ENCODE peak calls at places on chromosomes 7 and 10, in six cellular contexts. E, T, V, A, P and Z are unnamed samples.

GRCh38 chr10:68598978-68599753 is 39.0 kb downstream of the TET1 start:
- DNase-seq in E (no peak), T (peak), V (no peak), A (peak), P (peak), Z (no peak)

GRCh38 chr10:112663181-112663879 is 216.3 kb downstream of the VTI1A start:
- DNase-seq in E (no peak), T (no peak), V (no peak), A (no peak), P (peak), Z (no peak)

GRCh38 chr7:71444130-71444529 is 312.2 kb downstream of the GALNT17 start:
- DNase-seq in E (no peak), T (no peak), V (no peak), A (no peak), P (no peak), Z (no peak)

GRCh38 chr7:76515999-76516443 is 5.7 kb downstream of the UPK3B start:
- DNase-seq in E (no peak), T (no peak), V (peak), A (no peak), P (no peak), Z (no peak)

GRCh38 chr7:78562191-78562590 is 763.6 kb downstream of the PHTF2 start:
- DNase-seq in E (no peak), T (no peak), V (no peak), A (no peak), P (no peak), Z (no peak)

GRCh38 chr7:82325416-82325815 is 118.2 kb downstream of the CACNA2D1 start:
- DNase-seq in E (no peak), T (no peak), V (no peak), A (no peak), P (peak), Z (no peak)

GRCh38 chr10:124145109-124145860 is 51.9 kb upstream of the CHST15 start:
- DNase-seq in E (no peak), T (peak), V (no peak), A (peak), P (peak), Z (no peak)

GRCh38 chr7:55109384-55110167 is 90.8 kb downstream of the EGFR start:
- DNase-seq in E (no peak), T (no peak), V (no peak), A (no peak), P (peak), Z (no peak)

GRCh38 chr10:121696854-121697253 is 98.6 kb upstream of the FGFR2 start:
- DNase-seq in E (no peak), T (no peak), V (peak), A (no peak), P (peak), Z (no peak)

GRCh38 chr7:22082886-22083710 is 137.4 kb upstream of the CDCA7L start:
- DNase-seq in E (peak), T (peak), V (peak), A (peak), P (peak), Z (peak)

GRCh38 chr10:96995851-96996250 is 163.8 kb downstream of the LCOR start:
- DNase-seq in E (no peak), T (no peak), V (no peak), A (no peak), P (peak), Z (no peak)

GRCh38 chr7:141268614-141269013 is 194.8 kb downstream of the TMEM178B start:
- DNase-seq in E (no peak), T (no peak), V (no peak), A (no peak), P (no peak), Z (no peak)

GRCh38 chr7:124597509-124597908 is 168.1 kb downstream of the GPR37 start:
- DNase-seq in E (no peak), T (no peak), V (no peak), A (no peak), P (no peak), Z (no peak)

GRCh38 chr7:2953588-2954407 is 89.9 kb downstream of the CARD11 start:
- DNase-seq in E (no peak), T (no peak), V (peak), A (no peak), P (no peak), Z (no peak)

GRCh38 chr7:94449151-94449725 is 54.5 kb downstream of the COL1A2 start:
- DNase-seq in E (no peak), T (no peak), V (peak), A (no peak), P (no peak), Z (peak)

GRCh38 chr7:12629816-12630614 is 57.4 kb upstream of the ARL4A start:
- DNase-seq in E (no peak), T (no peak), V (no peak), A (no peak), P (no peak), Z (no peak)

GRCh38 chr10:49187044-49187484 is 1.1 kb downstream of the TMEM273 start:
- DNase-seq in E (no peak), T (no peak), V (peak), A (no peak), P (no peak), Z (no peak)

GRCh38 chr7:73520673-73521635 is 1.1 kb downstream of the BAZ1B start:
- DNase-seq in E (no peak), T (no peak), V (peak), A (no peak), P (peak), Z (no peak)

GRCh38 chr7:71612011-71612410 is 480.1 kb downstream of the GALNT17 start:
- DNase-seq in E (no peak), T (no peak), V (no peak), A (peak), P (no peak), Z (no peak)

GRCh38 chr10:130027716-130028464 is 63.8 kb upstream of the EBF3 start:
- DNase-seq in E (no peak), T (peak), V (no peak), A (no peak), P (no peak), Z (peak)

GRCh38 chr10:38072552-38072951 is 21.6 kb upstream of the ZNF37A start:
- DNase-seq in E (no peak), T (no peak), V (no peak), A (no peak), P (no peak), Z (no peak)

GRCh38 chr7:114708646-114709045 is 213.2 kb upstream of the MDFIC start:
- DNase-seq in E (no peak), T (no peak), V (no peak), A (no peak), P (no peak), Z (no peak)

GRCh38 chr10:79051766-79052165 is 17.0 kb upstream of the ZMIZ1 start:
- DNase-seq in E (no peak), T (peak), V (no peak), A (no peak), P (no peak), Z (no peak)

GRCh38 chr10:80201592-80202256 is 3.6 kb downstream of the ANXA11 start:
- DNase-seq in E (no peak), T (no peak), V (no peak), A (no peak), P (no peak), Z (no peak)

GRCh38 chr10:27614776-27615175 is 110.7 kb downstream of the RAB18 start:
- DNase-seq in E (no peak), T (no peak), V (no peak), A (no peak), P (no peak), Z (no peak)

GRCh38 chr7:388961-389701 is 99.2 kb downstream of the FOXL3 start:
- DNase-seq in E (no peak), T (peak), V (no peak), A (no peak), P (no peak), Z (no peak)

GRCh38 chr10:95445223-95445836 is 115.8 kb downstream of the SORBS1 start:
- DNase-seq in E (no peak), T (peak), V (no peak), A (peak), P (peak), Z (peak)

GRCh38 chr7:133854739-133855138 is 272.4 kb upstream of the LRGUK start:
- DNase-seq in E (no peak), T (no peak), V (peak), A (peak), P (peak), Z (peak)

GRCh38 chr7:13181221-13181620 is 493.8 kb downstream of the ARL4A start:
- DNase-seq in E (no peak), T (no peak), V (no peak), A (no peak), P (peak), Z (no peak)

GRCh38 chr7:18693826-18694225 is 198.3 kb downstream of the HDAC9 start:
- DNase-seq in E (no peak), T (no peak), V (no peak), A (no peak), P (no peak), Z (no peak)

GRCh38 chr7:152737833-152738232 is 21.7 kb upstream of the ACTR3B start:
- DNase-seq in E (no peak), T (no peak), V (no peak), A (no peak), P (no peak), Z (no peak)

GRCh38 chr7:77242535-77242934 is 42.9 kb upstream of the FGL2 start:
- DNase-seq in E (no peak), T (no peak), V (no peak), A (no peak), P (no peak), Z (no peak)

GRCh38 chr7:138864667-138865066 is 66.7 kb upstream of the ATP6V0A4 start:
- DNase-seq in E (no peak), T (no peak), V (peak), A (peak), P (peak), Z (peak)

GRCh38 chr7:100897111-100897608 is 1.5 kb upstream of the ACHE start:
- DNase-seq in E (no peak), T (peak), V (peak), A (no peak), P (peak), Z (peak)

GRCh38 chr7:47905071-47905920 is 43.0 kb downstream of the PKD1L1 start:
- DNase-seq in E (no peak), T (no peak), V (no peak), A (no peak), P (no peak), Z (no peak)